ENCODE peak calls at places on chromosomes 11 and 22, in eight cellular contexts. X, A, C, U, V, P, W and Q are unnamed samples.
A peak's percentile ranks its signal among the peaks of the same experiment; 100 is the strongest.

GRCh38 chr11:1782831-1783724 is 19.4 kb upstream of the CTSD start:
- DNase-seq in W (peak; percentile 76), U (no peak), C (no peak), V (no peak), A (no peak), X (peak; percentile 15), P (no peak), Q (no peak)

GRCh38 chr11:47994417-47994816 is 14.1 kb downstream of the PTPRJ start:
- DNase-seq in X (no peak), P (no peak), A (no peak), U (no peak), C (no peak), W (no peak), V (no peak), Q (no peak)

GRCh38 chr11:34730544-34731295 is 109.8 kb downstream of the EHF start:
- DNase-seq in V (no peak), U (no peak), C (no peak), A (no peak), X (no peak), P (no peak), W (no peak), Q (no peak)

GRCh38 chr11:57679396-57679795 is 11.5 kb downstream of the ZDHHC5 start:
- DNase-seq in W (no peak), V (no peak), X (no peak), A (no peak), C (no peak), U (no peak), P (no peak), Q (no peak)

GRCh38 chr11:29018631-29019030 is 910.4 kb downstream of the METTL15 start:
- DNase-seq in C (no peak), P (no peak), W (peak; percentile 89), X (peak; percentile 93), V (peak; percentile 43), U (no peak), A (no peak), Q (no peak)

GRCh38 chr11:88117281-88117858 is 57.9 kb downstream of the RAB38 start:
- DNase-seq in U (no peak), X (no peak), C (no peak), W (no peak), V (no peak), A (no peak), P (no peak), Q (no peak)

GRCh38 chr22:36730176-36730858 is 26.8 kb upstream of the CACNG2 start:
- DNase-seq in X (no peak), U (no peak), V (no peak), C (no peak), A (no peak), P (no peak), W (no peak), Q (no peak)

GRCh38 chr11:120137611-120138521 is at the start of gene TRIM29:
- DNase-seq in V (no peak), U (no peak), P (no peak), C (no peak), A (no peak), W (no peak), X (no peak), Q (no peak)

GRCh38 chr11:134556186-134556585 is 144.1 kb upstream of the B3GAT1 start:
- DNase-seq in W (no peak), U (no peak), P (no peak), C (no peak), A (no peak), X (no peak), V (no peak), Q (no peak)

GRCh38 chr11:72751293-72752087 is 718 bp downstream of the ARAP1 start:
- DNase-seq in C (no peak), U (no peak), X (no peak), W (no peak), P (no peak), V (no peak), A (peak; percentile 52), Q (no peak)

GRCh38 chr11:5719703-5720495 is 16.3 kb upstream of the OR56B1 start:
- DNase-seq in C (no peak), W (no peak), A (no peak), U (no peak), X (no peak), P (no peak), V (no peak), Q (no peak)

GRCh38 chr11:119371778-119372182 is 9.7 kb downstream of the USP2 start:
- DNase-seq in U (no peak), X (peak; percentile 53), W (no peak), V (no peak), C (no peak), A (no peak), P (no peak), Q (no peak)

GRCh38 chr11:12100886-12101285 is 9.5 kb upstream of the MICAL2 start:
- DNase-seq in V (no peak), X (no peak), P (no peak), C (no peak), A (no peak), W (no peak), U (no peak), Q (no peak)

GRCh38 chr22:32158712-32159533 is at the start of gene C22orf42:
- DNase-seq in C (no peak), W (no peak), X (no peak), A (peak; percentile 74), V (no peak), U (no peak), P (no peak), Q (no peak)

GRCh38 chr11:12214751-12215150 is 104.4 kb downstream of the MICAL2 start:
- DNase-seq in A (no peak), V (no peak), U (no peak), P (no peak), X (no peak), C (no peak), W (peak; percentile 10), Q (no peak)

GRCh38 chr11:61776561-61777075 is 15.8 kb downstream of the TMEM258 start:
- DNase-seq in W (peak; percentile 59), X (peak; percentile 80), U (peak; percentile 45), C (peak; percentile 61), A (peak; percentile 85), V (peak; percentile 27), P (peak; percentile 19), Q (peak; percentile 42)

GRCh38 chr11:122678406-122678805 is 22.9 kb downstream of the UBASH3B start:
- DNase-seq in A (no peak), V (no peak), W (no peak), C (no peak), P (no peak), U (no peak), X (no peak), Q (no peak)

GRCh38 chr11:103959279-103959930 is 77.0 kb upstream of the DDI1 start:
- DNase-seq in P (no peak), X (no peak), V (no peak), W (peak; percentile 74), U (no peak), C (no peak), A (no peak), Q (peak; percentile 84)

GRCh38 chr22:25777870-25778269 is 35.9 kb downstream of the MYO18B start:
- DNase-seq in P (no peak), W (peak; percentile 14), A (peak; percentile 44), V (peak; percentile 16), C (no peak), X (peak; percentile 74), U (no peak), Q (no peak)

GRCh38 chr11:3942160-3942955 is 86.9 kb downstream of the STIM1 start:
- DNase-seq in U (no peak), P (no peak), X (no peak), W (no peak), V (no peak), A (no peak), C (no peak), Q (no peak)

GRCh38 chr22:22935546-22936157 is 48.0 kb downstream of the IGLL5 start:
- DNase-seq in V (no peak), P (no peak), U (no peak), X (no peak), A (peak; percentile 24), C (no peak), W (no peak), Q (peak; percentile 99)